ENCODE peak calls at places on chromosomes 4 and X, in six cellular contexts. One of them, this sample, is unnamed.

GRCh38 chrX:154040863-154041262 is 21.2 kb upstream of the IRAK1 start:
- DNase-seq in mesothelial cell of epicardium: no peak
- DNase-seq in GM13977: no peak
- DNase-seq in right lobe of liver: no peak
- DNase-seq in choroid plexus epithelial cell: no peak
- DNase-seq in WTC11: no peak
- DNase-seq in this sample: no peak

GRCh38 chrX:38142598-38142997 is 78.1 kb downstream of the SRPX start:
- DNase-seq in right lobe of liver: no peak
- DNase-seq in GM13977: no peak
- DNase-seq in mesothelial cell of epicardium: no peak
- DNase-seq in choroid plexus epithelial cell: peak
- DNase-seq in WTC11: no peak
- DNase-seq in this sample: no peak

GRCh38 chrX:12988797-12989196 is 13.9 kb downstream of the TMSB4X start:
- DNase-seq in right lobe of liver: no peak
- DNase-seq in mesothelial cell of epicardium: no peak
- DNase-seq in WTC11: no peak
- DNase-seq in choroid plexus epithelial cell: peak
- DNase-seq in GM13977: no peak
- DNase-seq in this sample: no peak

GRCh38 chrX:20527458-20528099 is 260.9 kb upstream of the RPS6KA3 start:
- DNase-seq in choroid plexus epithelial cell: peak
- DNase-seq in right lobe of liver: peak
- DNase-seq in mesothelial cell of epicardium: no peak
- DNase-seq in GM13977: peak
- DNase-seq in WTC11: no peak
- DNase-seq in this sample: no peak

GRCh38 chrX:120380699-120381098 is 18.8 kb downstream of the ATP1B4 start:
- DNase-seq in right lobe of liver: no peak
- DNase-seq in GM13977: peak
- DNase-seq in WTC11: no peak
- DNase-seq in choroid plexus epithelial cell: peak
- DNase-seq in mesothelial cell of epicardium: no peak
- DNase-seq in this sample: no peak

GRCh38 chr4:139014391-139015268 is 951 bp upstream of the NOCT start:
- DNase-seq in GM13977: peak
- DNase-seq in WTC11: no peak
- DNase-seq in choroid plexus epithelial cell: peak
- DNase-seq in mesothelial cell of epicardium: no peak
- DNase-seq in right lobe of liver: no peak
- DNase-seq in this sample: no peak

GRCh38 chrX:153984351-153985178 is 12.0 kb downstream of the TMEM187 start:
- DNase-seq in GM13977: peak
- DNase-seq in right lobe of liver: no peak
- DNase-seq in mesothelial cell of epicardium: no peak
- DNase-seq in choroid plexus epithelial cell: no peak
- DNase-seq in WTC11: no peak
- DNase-seq in this sample: no peak

GRCh38 chrX:106950381-106950780 is 30.2 kb downstream of the CLDN2 start:
- DNase-seq in right lobe of liver: no peak
- DNase-seq in WTC11: no peak
- DNase-seq in choroid plexus epithelial cell: no peak
- DNase-seq in mesothelial cell of epicardium: no peak
- DNase-seq in GM13977: no peak
- DNase-seq in this sample: no peak

GRCh38 chr4:94455081-94455480 is 3.3 kb downstream of the PDLIM5 start:
- DNase-seq in mesothelial cell of epicardium: no peak
- DNase-seq in choroid plexus epithelial cell: peak
- DNase-seq in right lobe of liver: peak
- DNase-seq in GM13977: no peak
- DNase-seq in WTC11: no peak
- DNase-seq in this sample: no peak

GRCh38 chr4:163335384-163335783 is 3.0 kb upstream of the NPY1R start:
- DNase-seq in mesothelial cell of epicardium: no peak
- DNase-seq in GM13977: no peak
- DNase-seq in right lobe of liver: no peak
- DNase-seq in choroid plexus epithelial cell: no peak
- DNase-seq in WTC11: no peak
- DNase-seq in this sample: no peak

GRCh38 chr4:77852892-77853495 is 9.6 kb upstream of the MRPL1 start:
- DNase-seq in GM13977: peak
- DNase-seq in choroid plexus epithelial cell: no peak
- DNase-seq in right lobe of liver: no peak
- DNase-seq in WTC11: no peak
- DNase-seq in mesothelial cell of epicardium: no peak
- DNase-seq in this sample: no peak

GRCh38 chr4:183444953-183445543 is 612 bp downstream of the CDKN2AIP start:
- DNase-seq in GM13977: peak
- DNase-seq in choroid plexus epithelial cell: peak
- DNase-seq in right lobe of liver: peak
- DNase-seq in WTC11: peak
- DNase-seq in mesothelial cell of epicardium: no peak
- DNase-seq in this sample: no peak

GRCh38 chr4:147924604-147925412 is 192.9 kb downstream of the ARHGAP10 start:
- DNase-seq in right lobe of liver: no peak
- DNase-seq in mesothelial cell of epicardium: peak
- DNase-seq in choroid plexus epithelial cell: peak
- DNase-seq in WTC11: peak
- DNase-seq in GM13977: no peak
- DNase-seq in this sample: no peak

GRCh38 chr4:181688416-181688815 is 554.8 kb upstream of the TENM3 start:
- DNase-seq in GM13977: no peak
- DNase-seq in WTC11: no peak
- DNase-seq in choroid plexus epithelial cell: peak
- DNase-seq in right lobe of liver: no peak
- DNase-seq in mesothelial cell of epicardium: no peak
- DNase-seq in this sample: no peak

GRCh38 chr4:168151313-168151712 is 59.0 kb downstream of the ANXA10 start:
- DNase-seq in choroid plexus epithelial cell: no peak
- DNase-seq in right lobe of liver: no peak
- DNase-seq in WTC11: no peak
- DNase-seq in GM13977: no peak
- DNase-seq in mesothelial cell of epicardium: no peak
- DNase-seq in this sample: no peak

GRCh38 chr4:76882630-76883029 is 15.3 kb downstream of the SOWAHB start:
- DNase-seq in WTC11: no peak
- DNase-seq in mesothelial cell of epicardium: no peak
- DNase-seq in GM13977: no peak
- DNase-seq in choroid plexus epithelial cell: no peak
- DNase-seq in right lobe of liver: no peak
- DNase-seq in this sample: no peak

GRCh38 chrX:130304587-130305368 is 34.9 kb upstream of the SLC25A14 start:
- DNase-seq in choroid plexus epithelial cell: no peak
- DNase-seq in WTC11: no peak
- DNase-seq in mesothelial cell of epicardium: no peak
- DNase-seq in right lobe of liver: no peak
- DNase-seq in GM13977: no peak
- DNase-seq in this sample: no peak
- TF ChIP-seq CTCF in choroid plexus epithelial cell: no peak
- TF ChIP-seq CTCF in WTC11: no peak
- TF ChIP-seq CTCF in mesothelial cell of epicardium: no peak
- TF ChIP-seq CTCF in right lobe of liver: no peak
- TF ChIP-seq CTCF in GM13977: no peak
- TF ChIP-seq CTCF in this sample: no peak

GRCh38 chrX:130393451-130394074 is 8.1 kb upstream of the GPR119 start:
- DNase-seq in mesothelial cell of epicardium: no peak
- DNase-seq in choroid plexus epithelial cell: peak
- DNase-seq in right lobe of liver: peak
- DNase-seq in WTC11: peak
- DNase-seq in GM13977: no peak
- DNase-seq in this sample: no peak
- TF ChIP-seq CTCF in mesothelial cell of epicardium: no peak
- TF ChIP-seq CTCF in choroid plexus epithelial cell: peak
- TF ChIP-seq CTCF in right lobe of liver: peak
- TF ChIP-seq CTCF in WTC11: peak
- TF ChIP-seq CTCF in GM13977: peak
- TF ChIP-seq CTCF in this sample: peak

GRCh38 chr4:84964995-84965557 is 1.4 kb downstream of the WDFY3 start:
- DNase-seq in choroid plexus epithelial cell: no peak
- DNase-seq in right lobe of liver: no peak
- DNase-seq in mesothelial cell of epicardium: no peak
- DNase-seq in WTC11: no peak
- DNase-seq in GM13977: no peak
- DNase-seq in this sample: no peak

GRCh38 chr4:84967292-84967651 is 782 bp upstream of the WDFY3 start:
- DNase-seq in choroid plexus epithelial cell: peak
- DNase-seq in right lobe of liver: no peak
- DNase-seq in WTC11: no peak
- DNase-seq in GM13977: no peak
- DNase-seq in mesothelial cell of epicardium: no peak
- DNase-seq in this sample: no peak

GRCh38 chr4:84968936-84969335 is 2.4 kb upstream of the WDFY3 start:
- DNase-seq in GM13977: no peak
- DNase-seq in right lobe of liver: no peak
- DNase-seq in choroid plexus epithelial cell: no peak
- DNase-seq in mesothelial cell of epicardium: no peak
- DNase-seq in WTC11: no peak
- DNase-seq in this sample: no peak

GRCh38 chr4:84965558-84966381 is 720 bp downstream of the WDFY3 start:
- DNase-seq in choroid plexus epithelial cell: peak
- DNase-seq in right lobe of liver: peak
- DNase-seq in GM13977: no peak
- DNase-seq in mesothelial cell of epicardium: peak
- DNase-seq in WTC11: peak
- DNase-seq in this sample: peak

DNA sequence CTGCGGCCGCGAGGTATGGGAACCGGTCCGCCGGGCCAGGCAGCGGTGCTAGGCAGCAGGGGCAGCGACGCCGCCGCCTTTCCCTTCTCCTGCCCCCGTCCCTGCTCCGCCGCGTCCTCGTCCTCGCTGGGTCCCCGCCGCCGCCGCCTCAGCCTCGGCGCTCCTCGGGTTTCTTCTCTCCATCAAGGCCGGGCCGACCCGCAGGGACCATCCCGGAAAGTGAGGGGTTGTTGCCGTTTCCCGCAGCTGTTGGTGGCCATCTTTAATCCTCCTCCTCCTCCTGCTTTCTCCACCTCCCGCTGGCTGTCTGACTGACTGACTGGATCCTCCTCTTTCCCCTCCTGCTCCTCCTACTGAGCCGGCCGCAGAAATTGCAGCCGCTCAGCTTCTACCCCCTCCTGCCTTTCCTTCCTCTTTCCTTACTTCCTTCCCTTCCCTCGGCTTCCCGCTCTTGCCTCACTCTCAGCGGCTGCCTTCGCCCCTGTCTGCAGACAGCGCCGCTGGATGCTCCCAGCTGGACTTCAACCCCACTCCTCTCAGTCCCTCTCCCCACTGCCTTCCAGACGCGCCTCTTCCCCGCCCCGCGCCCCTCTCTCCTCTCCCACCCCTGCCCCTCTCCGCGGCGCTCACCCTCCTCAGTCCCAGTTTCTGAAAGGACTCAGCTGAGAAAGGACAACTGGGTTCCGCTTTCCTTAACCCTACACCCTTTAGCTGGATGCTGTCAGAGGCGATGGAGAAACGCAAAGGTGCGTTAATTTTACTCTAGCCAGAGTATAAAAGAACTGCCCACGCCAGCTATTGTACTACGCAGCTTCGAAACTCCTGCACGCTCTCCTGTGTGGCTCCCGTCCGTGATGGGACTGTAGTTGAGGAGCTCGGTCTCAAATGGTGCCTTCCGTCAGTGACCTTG is at the start of gene WDFY3:
- DNase-seq in GM13977: peak
- DNase-seq in WTC11: peak
- DNase-seq in choroid plexus epithelial cell: peak
- DNase-seq in mesothelial cell of epicardium: peak
- DNase-seq in right lobe of liver: peak
- DNase-seq in this sample: peak
- TF ChIP-seq CTCF in GM13977: no peak
- TF ChIP-seq CTCF in WTC11: no peak
- TF ChIP-seq CTCF in choroid plexus epithelial cell: peak
- TF ChIP-seq CTCF in mesothelial cell of epicardium: no peak
- TF ChIP-seq CTCF in right lobe of liver: no peak
- TF ChIP-seq CTCF in this sample: peak

DNA sequence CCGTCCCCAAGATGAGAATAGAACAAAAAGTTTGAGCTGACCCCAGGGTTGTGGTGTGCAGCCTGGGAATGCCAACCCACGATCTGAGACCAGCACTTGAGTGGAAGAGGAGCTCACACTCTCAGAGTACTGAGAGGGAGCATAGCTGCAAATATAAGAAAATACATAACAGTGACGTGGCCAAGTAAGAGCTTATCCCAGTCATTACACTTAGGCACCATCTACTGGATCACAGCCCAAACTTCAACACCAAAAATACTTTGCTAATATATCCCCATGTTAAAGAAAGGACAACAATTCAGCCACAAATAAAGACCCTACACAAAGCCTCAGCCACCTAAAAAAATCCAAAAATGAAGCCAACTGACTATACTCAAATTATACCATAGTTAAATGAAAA is 33.3 kb upstream of the CXCL6 start:
- DNase-seq in GM13977: no peak
- DNase-seq in choroid plexus epithelial cell: peak
- DNase-seq in right lobe of liver: no peak
- DNase-seq in WTC11: no peak
- DNase-seq in mesothelial cell of epicardium: no peak
- DNase-seq in this sample: no peak
- TF ChIP-seq CTCF in GM13977: no peak
- TF ChIP-seq CTCF in choroid plexus epithelial cell: peak
- TF ChIP-seq CTCF in right lobe of liver: no peak
- TF ChIP-seq CTCF in WTC11: no peak
- TF ChIP-seq CTCF in mesothelial cell of epicardium: no peak
- TF ChIP-seq CTCF in this sample: no peak

DNA sequence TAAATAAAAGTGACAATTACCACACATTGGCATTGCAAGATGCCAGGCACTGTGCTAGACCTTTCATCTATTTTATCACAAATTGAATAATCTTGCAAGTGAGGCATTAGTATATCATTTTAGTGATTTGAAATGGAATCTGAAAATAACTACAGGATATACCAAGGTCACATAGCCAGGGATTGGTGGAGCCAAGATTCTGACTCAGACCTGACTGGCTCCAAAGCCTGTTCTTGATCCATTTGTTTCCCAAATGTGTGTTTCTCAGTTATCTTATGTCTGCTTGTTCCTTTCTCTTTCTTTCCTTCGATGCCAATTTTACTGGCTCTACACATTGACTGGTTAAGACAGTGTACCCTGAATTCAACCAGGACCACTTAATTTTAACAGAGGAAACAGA is 275.8 kb upstream of the GATB start:
- DNase-seq in GM13977: no peak
- DNase-seq in mesothelial cell of epicardium: no peak
- DNase-seq in right lobe of liver: no peak
- DNase-seq in choroid plexus epithelial cell: no peak
- DNase-seq in WTC11: no peak
- DNase-seq in this sample: no peak
- TF ChIP-seq CTCF in GM13977: no peak
- TF ChIP-seq CTCF in mesothelial cell of epicardium: no peak
- TF ChIP-seq CTCF in right lobe of liver: no peak
- TF ChIP-seq CTCF in choroid plexus epithelial cell: no peak
- TF ChIP-seq CTCF in WTC11: no peak
- TF ChIP-seq CTCF in this sample: no peak

DNA sequence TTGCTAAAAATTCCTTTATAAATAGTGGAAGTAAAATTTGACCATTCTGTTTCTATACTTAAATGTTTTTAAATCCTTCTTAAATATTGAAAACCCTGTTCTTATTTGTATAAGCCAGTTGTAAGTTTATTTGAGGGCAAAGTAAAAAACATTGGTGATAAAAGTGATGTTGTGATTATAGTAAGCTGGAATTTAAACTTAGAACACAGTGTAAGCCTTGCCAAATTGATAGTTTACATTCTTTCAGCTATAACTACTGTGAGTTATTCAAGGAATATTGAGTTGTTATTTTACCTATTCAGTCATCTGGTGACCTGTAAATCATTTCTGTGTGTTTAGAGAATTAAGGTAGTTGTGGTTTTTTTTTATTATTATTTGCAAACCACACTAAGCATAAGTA is 9.6 kb downstream of the YY2 start:
- DNase-seq in mesothelial cell of epicardium: no peak
- DNase-seq in choroid plexus epithelial cell: peak
- DNase-seq in GM13977: no peak
- DNase-seq in right lobe of liver: no peak
- DNase-seq in WTC11: no peak
- DNase-seq in this sample: no peak
- TF ChIP-seq CTCF in mesothelial cell of epicardium: no peak
- TF ChIP-seq CTCF in choroid plexus epithelial cell: no peak
- TF ChIP-seq CTCF in GM13977: no peak
- TF ChIP-seq CTCF in right lobe of liver: no peak
- TF ChIP-seq CTCF in WTC11: no peak
- TF ChIP-seq CTCF in this sample: no peak